ENCODE peak calls at places on chromosomes 5 and 9, in five cellular contexts. F, G, M, S and D are unnamed samples. For H3K4me1, the result is how much of the 10 kb centered on the place peaks cover.

GRCh38 chr5:64183956-64184355 is 18.3 kb downstream of the RNF180 start:
- DNase-seq in G (no peak), F (no peak), M (no peak), S (peak), D (no peak)

GRCh38 chr5:169408735-169409134 is 107.8 kb upstream of the SLIT3 start:
- DNase-seq in S (no peak), G (no peak), M (peak), F (no peak), D (no peak)

GRCh38 chr5:9716838-9717281 is 86.7 kb upstream of the TAS2R1 start:
- DNase-seq in F (no peak), S (no peak), G (no peak), M (peak), D (peak)

GRCh38 chr9:120705174-120705573 is 9.1 kb downstream of the MEGF9 start:
- DNase-seq in S (no peak), M (no peak), G (no peak), F (no peak), D (no peak)

GRCh38 chr9:105510024-105510423 is 47.9 kb upstream of the FKTN start:
- DNase-seq in M (peak), S (no peak), F (no peak), G (no peak), D (no peak)

GRCh38 chr9:950139-950538 is 26.3 kb upstream of the DMRT3 start:
- DNase-seq in G (no peak), F (no peak), M (no peak), S (no peak), D (no peak)

GRCh38 chr9:75993434-75993833 is 103.0 kb downstream of the PCSK5 start:
- DNase-seq in S (no peak), G (peak), M (peak), F (no peak), D (no peak)

GRCh38 chr9:97440160-97440559 is 28.3 kb downstream of the TDRD7 start:
- DNase-seq in M (no peak), G (no peak), S (no peak), F (peak), D (no peak)

GRCh38 chr5:166441-167372 is 24.6 kb upstream of the LRRC14B start:
- DNase-seq in F (no peak), M (no peak), G (no peak), S (no peak), D (no peak)

GRCh38 chr9:127715443-127716337 is at the start of the genes PTRH1 and TTC16:
- DNase-seq in M (peak), G (peak), F (peak), S (peak), D (peak)

GRCh38 chr5:218457-219289 is 553 bp downstream of the SDHA start:
- DNase-seq in M (peak), S (peak), G (no peak), F (peak), D (peak)

GRCh38 chr5:73945505-73945904 is 319.5 kb downstream of the ARHGEF28 start:
- DNase-seq in S (no peak), F (peak), M (no peak), G (no peak), D (no peak)

GRCh38 chr5:122385286-122385685 is 73.2 kb downstream of the SNCAIP start:
- DNase-seq in G (no peak), M (no peak), S (no peak), F (no peak), D (no peak)

GRCh38 chr5:78747703-78748359 is 99.3 kb upstream of the LHFPL2 start:
- DNase-seq in M (peak), S (no peak), G (no peak), F (no peak), D (no peak)

GRCh38 chr9:8651126-8651525 is 851.5 kb upstream of the DMAC1 start:
- DNase-seq in G (no peak), S (no peak), M (no peak), F (no peak), D (no peak)

GRCh38 chr5:104569621-104570020 is 1007.0 kb upstream of the NUDT12 start:
- DNase-seq in M (no peak), F (no peak), S (no peak), G (no peak), D (no peak)

GRCh38 chr9:8733096-8733954 is 933.7 kb upstream of the DMAC1 start:
- DNase-seq in G (no peak), S (no peak), F (peak), M (no peak), D (no peak)

GRCh38 chr9:103942652-103943051 is 151.5 kb upstream of the SMC2 start:
- DNase-seq in G (no peak), S (no peak), M (no peak), F (no peak), D (no peak)

GRCh38 chr9:16092142-16092541 is 539.3 kb downstream of the CCDC171 start:
- DNase-seq in F (no peak), M (no peak), G (no peak), S (no peak), D (no peak)

GRCh38 chr9:12748954-12749353 is 25.9 kb upstream of the LURAP1L start:
- DNase-seq in M (no peak), G (no peak), F (no peak), S (no peak), D (no peak)

GRCh38 chr5:2919310-2920018 is 168.0 kb upstream of the IRX2 start:
- DNase-seq in F (no peak), S (no peak), M (no peak), G (no peak), D (no peak)

GRCh38 chr9:93346240-93347112 is 105.0 kb upstream of the FAM120A start:
- DNase-seq in S (no peak), M (peak), G (no peak), F (peak), D (no peak)

GRCh38 chr5:33827335-33827734 is 64.5 kb downstream of the ADAMTS12 start:
- DNase-seq in G (no peak), F (no peak), S (no peak), M (peak), D (no peak)

GRCh38 chr5:171851251-171851650 is 65.6 kb downstream of the SMIM23 start:
- DNase-seq in G (no peak), M (no peak), F (no peak), S (no peak), D (no peak)

GRCh38 chr9:27341545-27342294 is 44.8 kb upstream of the EQTN start:
- DNase-seq in M (no peak), F (no peak), G (no peak), S (no peak), D (no peak)

GRCh38 chr5:167578977-167579700 is 712.3 kb upstream of the WWC1 start:
- DNase-seq in M (peak), F (no peak), S (no peak), G (no peak), D (no peak)

GRCh38 chr5:107618233-107618632 is 52.5 kb downstream of the EFNA5 start:
- DNase-seq in F (no peak), S (no peak), G (no peak), M (no peak), D (no peak)

GRCh38 chr9:135294826-135295225 is 184.8 kb upstream of the PPP1R26 start:
- DNase-seq in S (no peak), M (no peak), F (no peak), G (peak), D (no peak)

GRCh38 chr5:6649186-6649585 is 15.9 kb downstream of the SRD5A1 start:
- DNase-seq in F (peak), G (no peak), S (no peak), M (no peak), D (no peak)

GRCh38 chr9:130343445-130343918 is 77.9 kb downstream of the HMCN2 start:
- DNase-seq in G (no peak), M (peak), S (no peak), F (peak), D (peak)

GRCh38 chr5:88304356-88304755 is 35.7 kb upstream of the TMEM161B start:
- DNase-seq in S (no peak), F (peak), G (no peak), M (no peak), D (no peak)

DNA sequence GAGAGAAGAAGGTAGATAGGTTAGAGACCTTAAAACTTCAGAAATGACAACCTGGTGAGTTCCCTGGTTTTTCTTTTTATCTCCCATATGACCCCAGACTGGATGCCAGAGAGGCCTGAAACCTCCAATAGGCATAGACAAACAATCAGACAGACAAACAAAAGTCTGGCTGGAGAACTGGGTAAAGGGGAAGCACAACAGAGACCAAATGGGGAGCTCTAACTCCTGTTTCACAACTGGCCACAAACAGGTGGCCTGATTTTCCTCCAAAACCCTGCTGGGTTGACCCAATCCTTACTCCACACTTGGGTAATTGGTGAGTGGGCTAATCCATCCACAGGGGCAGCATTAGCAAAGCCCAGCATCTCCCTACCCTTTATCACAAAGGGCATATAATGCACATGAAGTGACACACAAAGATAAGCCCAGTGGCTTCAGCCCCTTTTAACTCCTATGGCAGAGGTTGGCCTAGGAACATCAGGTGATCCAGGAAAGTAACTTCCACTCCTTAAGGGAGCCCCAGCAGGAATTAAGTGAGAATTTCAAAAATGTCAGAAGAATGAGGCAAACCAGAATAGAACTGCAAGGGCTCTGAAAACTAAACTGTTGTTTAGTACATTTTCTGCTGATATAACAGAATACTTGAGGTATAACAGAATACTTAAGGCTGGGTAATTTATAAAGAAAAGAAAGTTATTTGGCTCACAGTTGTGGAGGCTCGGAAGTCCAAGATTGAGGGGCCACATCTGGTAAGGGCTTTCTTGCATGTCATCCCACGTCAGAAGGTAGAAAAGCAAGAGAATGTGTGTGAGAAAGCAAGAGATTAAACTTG is 60.9 kb upstream of the ROR2 start:
- DNase-seq in F (peak), S (no peak), M (no peak), G (no peak), D (no peak)
- H3K4me3 ChIP-seq in F (no peak), S (no peak), M (no peak), G (no peak), D (no peak)

DNA sequence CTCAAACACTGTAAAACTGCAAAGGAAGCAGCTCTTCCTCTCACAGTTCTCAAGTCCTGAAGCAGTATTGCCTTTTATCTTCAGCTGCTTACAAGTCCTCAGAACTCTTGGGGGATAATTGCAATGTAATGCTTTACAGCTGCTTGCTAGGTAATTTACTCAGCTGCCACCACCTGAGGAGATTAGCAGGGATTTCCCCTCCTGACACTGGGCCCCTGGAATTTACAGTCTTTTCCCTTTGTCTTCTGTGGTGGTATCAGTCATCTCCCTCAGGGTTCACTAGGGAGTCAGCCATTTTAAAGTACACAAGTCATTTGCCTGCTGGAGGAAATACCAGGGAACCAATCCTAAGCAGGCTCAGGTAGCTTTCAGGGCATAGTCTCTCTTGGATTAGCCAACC is 754.3 kb upstream of the GRAMD2B start:
- DNase-seq in F (peak), G (no peak), M (no peak), S (peak), D (peak)
- TF ChIP-seq EZH2phosphoT487 in F (peak), G (no peak), M (no peak), S (no peak), D (no peak)

GRCh38 chr9:124296800-124297552 is 39.2 kb downstream of the NEK6 start:
- DNase-seq in G (no peak), M (no peak), S (no peak), F (no peak), D (no peak)

GRCh38 chr9:124297553-124297905 is 39.8 kb downstream of the NEK6 start:
- DNase-seq in S (no peak), G (peak), F (peak), M (peak), D (no peak)

GRCh38 chr9:124297915-124298645 is 40.3 kb downstream of the NEK6 start:
- DNase-seq in F (no peak), S (no peak), G (no peak), M (no peak), D (no peak)

GRCh38 chr9:124295097-124295794 is 37.5 kb downstream of the NEK6 start:
- DNase-seq in S (no peak), G (no peak), F (no peak), M (no peak), D (no peak)

DNA sequence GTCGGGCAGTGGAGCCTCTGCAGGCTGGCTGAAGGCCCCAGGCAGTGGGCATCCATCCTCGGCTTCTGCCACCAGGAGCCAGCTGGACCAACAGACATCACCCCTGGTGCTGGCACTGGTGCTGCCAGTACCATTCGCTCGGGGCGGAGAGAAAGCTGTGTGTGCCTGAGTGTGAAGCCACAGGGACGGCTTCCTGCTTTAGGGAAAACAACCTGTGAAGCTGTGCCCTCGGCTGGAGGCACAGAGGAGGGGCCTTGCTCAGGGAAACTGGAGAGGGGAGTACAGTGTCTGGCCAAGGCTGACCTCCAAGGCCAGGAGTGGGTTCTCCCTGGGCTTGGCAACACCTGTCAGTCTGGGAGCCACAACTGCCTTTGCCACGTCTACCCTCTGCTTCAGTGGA is 38.3 kb downstream of the NEK6 start:
- DNase-seq in F (no peak), M (no peak), S (no peak), G (no peak), D (no peak)
- H3K4me1 ChIP-seq in F (under half), M (half or more), S (under half), G (half or more), D (under half)

GRCh38 chr5:40683351-40683750 is 3.6 kb downstream of the PTGER4 start:
- DNase-seq in M (no peak), G (no peak), S (no peak), F (no peak), D (no peak)
- H3K4me3 ChIP-seq in M (no peak), G (no peak), S (no peak), F (no peak), D (no peak)

DNA sequence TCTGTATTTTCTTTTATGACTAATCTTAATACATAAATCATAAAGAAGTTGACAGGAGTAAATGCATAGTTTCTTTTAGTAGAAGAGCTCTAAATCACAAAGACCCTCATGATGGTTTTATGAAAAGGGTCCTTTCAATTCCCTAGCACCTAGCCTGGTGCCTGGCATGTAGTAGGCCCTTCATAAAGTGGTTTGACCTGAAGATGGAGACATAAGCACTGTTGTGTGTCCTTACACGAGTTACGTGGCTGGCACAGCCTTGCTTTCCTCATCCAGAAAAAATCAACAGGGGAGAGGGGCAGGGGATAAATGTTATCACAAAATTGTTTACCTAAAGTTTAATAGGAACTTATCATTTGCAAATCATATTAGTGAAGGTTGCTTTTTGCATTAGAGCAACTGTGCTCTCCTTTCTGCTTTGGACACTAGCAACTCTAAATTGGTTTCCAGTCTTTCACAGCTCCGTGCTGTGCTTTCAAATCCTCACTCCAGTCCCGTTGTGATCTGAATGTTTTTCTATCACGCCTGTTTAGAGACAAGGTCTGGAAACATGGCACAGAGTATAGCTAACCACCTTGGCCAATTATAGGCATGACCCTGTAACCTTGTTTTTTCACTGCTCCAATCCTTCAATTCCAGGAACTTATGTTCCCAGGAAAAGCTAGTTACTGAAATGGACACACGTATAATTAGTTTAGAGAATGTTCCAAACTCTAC is 55.7 kb downstream of the ARL15 start:
- DNase-seq in G (no peak), M (peak), S (no peak), F (peak), D (peak)
- TF ChIP-seq EZH2phosphoT487 in G (no peak), M (no peak), S (no peak), F (no peak), D (no peak)

GRCh38 chr9:110114086-110114887 is 93.7 kb downstream of the C9orf152 start:
- DNase-seq in S (no peak), M (peak), G (no peak), F (no peak), D (no peak)

GRCh38 chr9:110116543-110116885 is 91.4 kb downstream of the C9orf152 start:
- DNase-seq in S (no peak), F (no peak), M (peak), G (no peak), D (no peak)

GRCh38 chr9:110115341-110115820 is 92.6 kb downstream of the C9orf152 start:
- DNase-seq in F (no peak), S (no peak), M (peak), G (no peak), D (no peak)

GRCh38 chr9:110115868-110116542 is 92.0 kb downstream of the C9orf152 start:
- DNase-seq in F (no peak), G (no peak), M (peak), S (no peak), D (no peak)

GRCh38 chr9:110114888-110115259 is 93.1 kb downstream of the C9orf152 start:
- DNase-seq in F (no peak), S (no peak), M (no peak), G (no peak), D (no peak)
- H3K4me1 ChIP-seq in F (under half), S (under half), M (under half), G (under half), D (half or more)

DNA sequence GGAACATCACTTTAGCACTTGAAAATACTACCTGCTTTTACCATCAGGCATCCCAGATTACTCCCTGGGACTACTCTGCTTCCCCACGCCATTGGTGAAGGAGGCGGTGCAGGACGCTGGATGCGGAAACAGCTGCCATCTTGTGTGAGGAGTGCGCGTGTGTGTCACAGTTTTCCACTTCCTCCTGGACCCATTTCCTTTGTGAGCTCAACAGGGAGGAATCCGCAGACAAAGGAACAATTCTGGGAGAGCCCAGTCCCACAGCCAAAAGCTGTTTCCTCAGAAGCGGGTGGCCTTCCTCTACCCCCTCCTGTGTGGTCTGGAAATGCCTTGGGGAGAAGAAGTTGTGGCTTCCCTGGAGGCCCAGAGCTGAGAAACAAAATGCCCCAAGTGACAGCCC is 16.8 kb downstream of the AFAP1L1 start:
- DNase-seq in S (no peak), F (no peak), G (no peak), M (no peak), D (no peak)
- H3K4me3 ChIP-seq in S (no peak), F (no peak), G (no peak), M (no peak), D (no peak)

GRCh38 chr5:128172102-128172501 is 88.5 kb downstream of the SLC12A2 start:
- DNase-seq in F (no peak), M (no peak), G (no peak), S (no peak), D (no peak)
- TF ChIP-seq EZH2phosphoT487 in F (no peak), M (no peak), G (no peak), S (no peak), D (no peak)